ENCODE peak calls at places on chromosomes 7 and 10, in nine cellular contexts. Q, Y, F, T, Z, N, G, I and M are unnamed samples.

GRCh38 chr7:36283711-36284130 is 105.9 kb upstream of the ANLN start:
- DNase-seq in Y (no peak), F (no peak), Z (no peak), T (no peak), N (no peak), Q (no peak), G (no peak), I (no peak), M (peak; percentile 93)

GRCh38 chr7:111083423-111083822 is 7.5 kb upstream of the LRRN3 start:
- DNase-seq in I (no peak), G (no peak), Z (peak; percentile 88), Q (no peak), F (no peak), T (no peak), N (no peak), Y (no peak), M (no peak)

GRCh38 chr10:101146392-101147251 is 15.5 kb downstream of the TLX1 start:
- DNase-seq in Y (peak; percentile 79), G (peak; percentile 68), Q (no peak), I (no peak), N (no peak), F (no peak), T (no peak), Z (no peak), M (no peak)

GRCh38 chr7:141477866-141478265 is 73.3 kb upstream of the AGK start:
- DNase-seq in Y (no peak), G (no peak), F (no peak), T (no peak), I (no peak), Q (no peak), N (no peak), Z (no peak), M (no peak)

GRCh38 chr7:73539709-73540108 is 17.6 kb upstream of the BAZ1B start:
- DNase-seq in F (no peak), Q (no peak), G (peak; percentile 13), T (no peak), I (no peak), Y (no peak), N (peak; percentile 13), Z (no peak), M (no peak)

GRCh38 chr7:7815395-7815794 is 97.0 kb upstream of the RPA3 start:
- DNase-seq in G (no peak), T (no peak), I (no peak), Q (no peak), Z (no peak), F (no peak), Y (no peak), N (no peak), M (no peak)

GRCh38 chr7:13829914-13830603 is 159.4 kb downstream of the ETV1 start:
- DNase-seq in Z (no peak), N (no peak), G (no peak), Q (no peak), I (no peak), Y (no peak), F (no peak), T (no peak), M (no peak)

GRCh38 chr7:74410772-74411171 is 42.9 kb upstream of the GTF2IRD1 start:
- DNase-seq in N (no peak), Y (no peak), I (no peak), G (no peak), Q (no peak), F (no peak), Z (no peak), T (no peak), M (no peak)

GRCh38 chr10:29811751-29812427 is 177.1 kb upstream of the SVIL start:
- DNase-seq in N (no peak), Y (no peak), G (peak; percentile 25), Q (peak; percentile 55), F (peak; percentile 89), I (no peak), Z (no peak), T (no peak), M (no peak)

GRCh38 chr7:117117172-117117571 is 163.9 kb downstream of the ST7 start:
- DNase-seq in Q (no peak), Z (no peak), I (no peak), T (no peak), Y (no peak), F (no peak), G (no peak), N (no peak), M (no peak)

GRCh38 chr7:14834888-14835287 is 67.7 kb downstream of the DGKB start:
- DNase-seq in F (no peak), G (no peak), T (no peak), I (no peak), N (no peak), Y (no peak), Z (no peak), Q (no peak), M (no peak)

GRCh38 chr7:37040330-37040729 is 316.0 kb upstream of the AOAH start:
- DNase-seq in T (no peak), G (no peak), Q (no peak), Y (no peak), F (no peak), N (no peak), Z (no peak), I (no peak), M (no peak)

GRCh38 chr10:8594711-8595110 is 540.2 kb downstream of the GATA3 start:
- DNase-seq in Y (no peak), Z (no peak), N (no peak), Q (no peak), G (no peak), F (no peak), T (no peak), I (no peak), M (no peak)

GRCh38 chr7:144653449-144653848 is 182.4 kb downstream of the TPK1 start:
- DNase-seq in Q (no peak), Y (no peak), F (no peak), N (no peak), T (no peak), G (no peak), Z (no peak), I (no peak), M (no peak)

GRCh38 chr7:91288208-91288824 is 24.1 kb downstream of the FZD1 start:
- DNase-seq in N (peak; percentile 47), Y (peak; percentile 89), F (peak; percentile 30), T (peak; percentile 27), G (no peak), I (peak; percentile 16), Q (no peak), Z (no peak), M (no peak)

GRCh38 chr10:1120146-1120695 is 64.0 kb downstream of the WDR37 start:
- DNase-seq in Y (no peak), G (no peak), Q (no peak), N (no peak), Z (no peak), I (no peak), T (no peak), F (no peak), M (no peak)

GRCh38 chr10:1120761-1121160 is 64.6 kb downstream of the WDR37 start:
- DNase-seq in F (no peak), Y (no peak), I (no peak), Q (no peak), T (no peak), Z (no peak), G (no peak), N (no peak), M (no peak)

GRCh38 chr10:1119027-1119426 is 62.8 kb downstream of the WDR37 start:
- DNase-seq in Z (no peak), G (peak; percentile 76), I (peak; percentile 51), N (no peak), Q (no peak), F (no peak), T (no peak), Y (no peak), M (no peak)

GRCh38 chr10:1117651-1118050 is 61.5 kb downstream of the WDR37 start:
- DNase-seq in N (no peak), T (no peak), I (no peak), Z (no peak), Q (no peak), Y (no peak), G (peak; percentile 63), F (no peak), M (no peak)

DNA sequence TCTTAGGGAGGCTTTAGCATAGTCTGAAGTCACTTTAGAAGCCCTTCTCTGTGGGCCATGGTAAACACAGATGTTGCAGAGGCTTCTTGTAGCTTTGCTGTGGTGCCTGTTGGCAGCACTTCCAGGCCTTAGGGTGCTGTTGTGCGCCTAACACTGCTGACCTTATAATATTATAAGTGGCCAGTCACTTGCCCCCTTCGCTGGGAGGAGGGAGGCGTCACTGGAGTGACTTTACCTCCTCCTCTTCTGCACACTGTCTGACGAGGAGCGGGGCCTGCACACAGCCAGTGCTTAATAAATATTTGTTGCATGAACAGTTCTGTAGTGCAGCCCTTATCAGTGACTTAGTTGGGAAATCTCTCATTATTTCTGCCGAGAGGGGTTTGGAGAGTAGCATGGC is 63.3 kb downstream of the WDR37 start:
- DNase-seq in T (no peak), N (no peak), Y (no peak), Z (no peak), F (no peak), I (no peak), G (no peak), Q (no peak), M (no peak)
- TF ChIP-seq REST in T (no peak), N (no peak), Y (no peak), Z (no peak), F (no peak), I (no peak), G (no peak), Q (no peak), M (no peak)

DNA sequence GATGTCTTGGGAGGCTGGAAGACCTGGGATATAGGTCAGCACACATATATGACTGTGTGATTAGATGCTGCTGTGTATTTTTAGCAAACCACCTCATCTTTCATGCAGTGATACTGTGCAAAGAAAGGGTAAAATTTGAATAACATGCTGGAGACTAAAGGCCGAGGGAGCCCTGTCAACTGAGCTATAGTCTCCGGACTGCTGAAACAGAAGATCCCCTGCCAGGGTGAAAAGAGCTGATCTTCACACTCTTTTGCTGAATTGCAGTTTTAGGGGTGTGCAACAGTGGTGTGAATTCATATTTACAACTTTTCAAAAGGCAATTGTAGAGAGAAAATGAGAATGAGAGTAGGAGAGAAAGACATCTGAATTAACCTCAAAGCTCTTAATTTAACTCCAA is 190.3 kb upstream of the STK17A start:
- DNase-seq in F (no peak), Q (no peak), Z (no peak), Y (no peak), G (no peak), I (no peak), N (no peak), T (no peak), M (no peak)
- TF ChIP-seq REST in F (no peak), Q (no peak), Z (no peak), Y (no peak), G (no peak), I (no peak), N (no peak), T (no peak), M (no peak)

GRCh38 chr7:112556633-112557032 is 75.8 kb downstream of the LSMEM1 start:
- DNase-seq in Y (no peak), G (no peak), Q (no peak), T (no peak), N (no peak), I (no peak), F (no peak), Z (peak; percentile 20), M (peak; percentile 62)
- TF ChIP-seq REST in Y (no peak), G (no peak), Q (no peak), T (no peak), N (no peak), I (no peak), F (no peak), Z (no peak), M (no peak)

DNA sequence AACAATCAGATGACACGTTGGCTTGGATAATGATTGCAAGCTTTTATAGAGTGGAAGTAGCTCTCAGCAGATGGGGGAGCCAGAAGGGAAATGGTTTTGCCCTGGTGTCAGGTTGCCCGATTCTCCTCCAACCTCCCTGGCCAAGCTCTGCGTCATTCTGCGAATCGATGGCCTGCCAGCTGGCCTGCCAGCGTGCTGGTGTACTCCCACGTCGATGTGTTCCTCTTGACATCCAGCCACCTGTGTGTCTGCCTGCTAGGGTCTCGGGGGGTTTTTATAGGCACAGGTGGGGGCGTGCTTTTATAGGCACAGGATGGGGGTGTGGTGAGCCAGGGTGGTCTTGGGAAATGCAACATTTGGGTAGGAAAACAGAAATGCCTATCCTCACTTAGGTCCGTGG is 4.6 kb downstream of the NET1 start:
- DNase-seq in G (no peak), Y (peak; percentile 75), N (no peak), Z (no peak), T (no peak), F (no peak), I (no peak), Q (no peak), M (no peak)
- TF ChIP-seq REST in G (no peak), Y (no peak), N (no peak), Z (no peak), T (no peak), F (no peak), I (no peak), Q (no peak), M (no peak)